ENCODE peak calls at places on chromosomes 11 and 22, in eight cellular contexts. H, N, J, G, O, V, B and I are unnamed samples.

GRCh38 chr11:66856496-66857233 is at the start of gene LRFN4:
- DNase-seq in H (no peak), N (peak; percentile 78), J (no peak), G (no peak), O (peak; percentile 68), V (no peak), B (no peak), I (no peak)

GRCh38 chr11:79437981-79438630 is 2.7 kb downstream of the TENM4 start:
- DNase-seq in H (no peak), N (peak; percentile 45), J (no peak), G (no peak), O (no peak), V (no peak), B (no peak), I (no peak)

GRCh38 chr11:44832452-44832851 is 105.7 kb downstream of the TSPAN18 start:
- DNase-seq in H (no peak), N (no peak), J (no peak), G (no peak), O (no peak), V (no peak), B (no peak), I (no peak)

GRCh38 chr22:47563406-47564157 is 801.1 kb downstream of the TBC1D22A start:
- DNase-seq in H (no peak), N (no peak), J (no peak), G (no peak), O (no peak), V (no peak), B (no peak), I (no peak)

GRCh38 chr11:1739576-1739975 is 10.8 kb downstream of the IFITM10 start:
- DNase-seq in H (no peak), N (no peak), J (no peak), G (no peak), O (no peak), V (no peak), B (no peak), I (no peak)

GRCh38 chr11:18669211-18669593 is 29.4 kb upstream of the TMEM86A start:
- DNase-seq in H (no peak), N (no peak), J (no peak), G (peak; percentile 46), O (no peak), V (no peak), B (no peak), I (no peak)

GRCh38 chr11:46363031-46363407 is 15.8 kb downstream of the DGKZ start:
- DNase-seq in H (no peak), N (no peak), J (no peak), G (no peak), O (no peak), V (peak; percentile 77), B (no peak), I (no peak)

GRCh38 chr11:113778111-113778910 is 1.3 kb upstream of the CLDN25 start:
- DNase-seq in H (no peak), N (no peak), J (peak; percentile 40), G (no peak), O (no peak), V (peak; percentile 65), B (no peak), I (no peak)

GRCh38 chr11:66967670-66968425 is 7.3 kb upstream of the C11orf86 start:
- DNase-seq in H (no peak), N (no peak), J (no peak), G (no peak), O (peak; percentile 8), V (peak; percentile 69), B (no peak), I (no peak)

GRCh38 chr11:30879322-30880020 is 293.3 kb upstream of the MPPED2 start:
- DNase-seq in H (no peak), N (no peak), J (no peak), G (no peak), O (no peak), V (peak; percentile 83), B (no peak), I (no peak)

GRCh38 chr11:111627591-111627990 is 25.3 kb downstream of the SIK2 start:
- DNase-seq in H (no peak), N (no peak), J (no peak), G (no peak), O (no peak), V (no peak), B (no peak), I (no peak)

GRCh38 chr11:34959770-34960169 is 43.4 kb downstream of the PDHX start:
- DNase-seq in H (no peak), N (no peak), J (no peak), G (no peak), O (no peak), V (no peak), B (no peak), I (no peak)

GRCh38 chr11:102384419-102385052 is 37.5 kb downstream of the BIRC2 start:
- DNase-seq in H (no peak), N (no peak), J (no peak), G (no peak), O (peak; percentile 69), V (peak; percentile 81), B (no peak), I (no peak)

GRCh38 chr11:77135069-77135468 is 7.0 kb downstream of the MYO7A start:
- DNase-seq in H (no peak), N (no peak), J (no peak), G (no peak), O (no peak), V (peak; percentile 29), B (no peak), I (no peak)

GRCh38 chr11:12119502-12119901 is 9.1 kb downstream of the MICAL2 start:
- DNase-seq in H (no peak), N (no peak), J (no peak), G (no peak), O (no peak), V (no peak), B (no peak), I (no peak)

GRCh38 chr11:119727523-119728081 is 1.4 kb downstream of the NECTIN1 start:
- DNase-seq in H (peak; percentile 75), N (peak; percentile 68), J (no peak), G (no peak), O (peak; percentile 45), V (no peak), B (no peak), I (no peak)
- TF ChIP-seq EZH2 in H (no peak), N (no peak), J (no peak), G (no peak), O (no peak), V (no peak), B (no peak), I (no peak)

DNA sequence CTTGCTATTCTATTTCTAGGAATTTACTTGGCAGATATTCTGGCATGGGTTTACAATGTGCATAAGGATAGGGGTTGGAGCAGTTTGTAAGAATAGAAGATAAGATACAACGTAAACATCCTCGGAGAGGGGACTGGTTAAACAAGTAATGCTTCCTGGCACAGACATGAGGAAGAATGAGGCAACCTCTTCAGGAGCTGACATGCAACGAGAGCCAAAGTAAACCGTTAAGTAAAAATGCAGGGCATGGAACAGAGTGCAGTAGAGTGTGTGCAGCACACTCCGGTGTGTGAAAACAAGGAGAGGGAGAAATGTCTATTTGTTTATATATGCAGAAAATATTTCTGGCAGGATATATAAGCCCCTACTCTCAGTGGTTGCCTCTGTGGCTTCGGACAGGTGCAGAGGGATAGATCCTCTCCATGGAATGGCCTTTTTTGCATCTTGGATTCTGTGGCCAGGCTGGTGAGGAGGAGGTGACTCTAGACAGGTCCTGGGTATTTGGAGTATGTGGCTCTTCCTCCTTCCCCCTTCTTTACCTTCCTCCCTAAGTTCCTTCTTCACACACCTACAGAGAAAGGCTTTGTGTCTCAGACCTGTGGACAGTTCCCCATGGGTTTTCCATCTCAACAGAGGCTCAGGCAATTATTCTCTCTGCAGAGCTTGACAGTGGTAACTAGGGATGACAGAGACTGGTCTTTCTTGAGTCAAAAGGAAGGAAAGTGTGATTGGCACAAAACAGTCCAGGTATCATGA is 2.5 kb downstream of the RAB36 start:
- DNase-seq in H (no peak), N (no peak), J (peak; percentile 21), G (no peak), O (peak; percentile 56), V (peak; percentile 40), B (no peak), I (no peak)
- TF ChIP-seq POLR2AphosphoS5 in H (no peak), N (no peak), J (no peak), G (no peak), O (no peak), V (no peak), B (no peak), I (no peak)

GRCh38 chr22:39534591-39535301 is 2.2 kb upstream of the RPS19BP1 start:
- DNase-seq in H (peak; percentile 99), N (peak; percentile 95), J (peak; percentile 54), G (no peak), O (peak; percentile 73), V (peak; percentile 61), B (no peak), I (no peak)
- H3K4me3 ChIP-seq in H (peak overlapping the region; percentile 48), N (peak overlapping the region; percentile 53), J (peak overlapping the region; percentile 59), G (peak overlapping the region; percentile 3), O (no peak overlapping the region), V (no peak overlapping the region), B (no peak overlapping the region), I (peak overlapping the region; percentile 66)

DNA sequence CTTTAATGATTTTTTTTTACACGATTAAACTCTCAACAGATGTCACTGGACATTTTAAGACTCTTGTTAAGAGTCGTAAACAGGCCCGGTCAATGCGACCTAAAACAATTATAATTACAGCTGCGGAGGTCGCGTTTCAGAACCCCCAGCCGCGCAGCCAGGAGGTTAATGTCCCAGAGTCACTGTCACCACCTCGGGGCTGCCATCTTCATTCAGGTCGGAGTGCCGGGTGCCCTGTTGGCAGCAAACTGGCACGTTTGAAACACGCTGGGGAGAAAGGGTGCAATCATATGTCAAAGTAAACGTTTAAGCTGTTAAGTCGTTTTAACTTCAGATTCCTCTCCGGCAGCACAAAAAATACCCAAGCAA is 711 bp upstream of the PHF21B start:
- DNase-seq in H (no peak), N (no peak), J (no peak), G (no peak), O (no peak), V (no peak), B (no peak), I (no peak)
- TF ChIP-seq EZH2 in H (no peak), N (no peak), J (peak; percentile 69), G (no peak), O (no peak), V (no peak), B (no peak), I (no peak)

GRCh38 chr22:38398609-38399401 is 56.2 kb downstream of the KCNJ4 start:
- DNase-seq in H (peak; percentile 94), N (peak; percentile 89), J (peak; percentile 59), G (no peak), O (peak; percentile 87), V (peak; percentile 42), B (no peak), I (no peak)
- TF ChIP-seq POLR2AphosphoS5 in H (peak; percentile 69), N (peak; percentile 63), J (peak; percentile 43), G (peak; percentile 74), O (peak; percentile 28), V (peak; percentile 56), B (peak; percentile 52), I (peak; percentile 67)